ENCODE peak calls at places on chromosomes 6 and 20, in five cellular contexts. One of them, this sample, is unnamed.

GRCh38 chr6:68256391-68256790 is 378.7 kb upstream of the ADGRB3 start:
- DNase-seq in Right ventricle myocardium superior: no peak
- DNase-seq in CD8-positive, alpha-beta T cell: no peak
- DNase-seq in EL: no peak
- DNase-seq in AML-193: no peak
- DNase-seq in this sample: no peak

GRCh38 chr6:25217275-25217674 is 61.9 kb upstream of the CARMIL1 start:
- DNase-seq in Right ventricle myocardium superior: no peak
- DNase-seq in CD8-positive, alpha-beta T cell: no peak
- DNase-seq in EL: no peak
- DNase-seq in AML-193: no peak
- DNase-seq in this sample: no peak

GRCh38 chr6:36963451-36964290 is 9.1 kb downstream of the PI16 start:
- DNase-seq in Right ventricle myocardium superior: peak
- DNase-seq in CD8-positive, alpha-beta T cell: no peak
- DNase-seq in EL: peak
- DNase-seq in AML-193: no peak
- DNase-seq in this sample: no peak

GRCh38 chr6:106363401-106364138 is 3.1 kb downstream of the CRYBG1 start:
- DNase-seq in Right ventricle myocardium superior: no peak
- DNase-seq in CD8-positive, alpha-beta T cell: no peak
- DNase-seq in EL: peak
- DNase-seq in AML-193: no peak
- DNase-seq in this sample: no peak

GRCh38 chr6:118876814-118877213 is 17.1 kb upstream of the ASF1A start:
- DNase-seq in Right ventricle myocardium superior: no peak
- DNase-seq in CD8-positive, alpha-beta T cell: no peak
- DNase-seq in EL: peak
- DNase-seq in AML-193: no peak
- DNase-seq in this sample: no peak

GRCh38 chr6:165184192-165184979 is 125.0 kb downstream of the C6orf118 start:
- DNase-seq in Right ventricle myocardium superior: peak
- DNase-seq in CD8-positive, alpha-beta T cell: no peak
- DNase-seq in EL: no peak
- DNase-seq in AML-193: no peak
- DNase-seq in this sample: no peak

GRCh38 chr20:4951299-4951698 is 50.0 kb downstream of the SLC23A2 start:
- DNase-seq in Right ventricle myocardium superior: no peak
- DNase-seq in CD8-positive, alpha-beta T cell: no peak
- DNase-seq in EL: peak
- DNase-seq in AML-193: no peak
- DNase-seq in this sample: no peak

GRCh38 chr6:157812425-157813171 is 10.4 kb upstream of the SNX9 start:
- DNase-seq in Right ventricle myocardium superior: no peak
- DNase-seq in CD8-positive, alpha-beta T cell: no peak
- DNase-seq in EL: no peak
- DNase-seq in AML-193: no peak
- DNase-seq in this sample: no peak

GRCh38 chr20:32360333-32360634 is 2.2 kb downstream of the ASXL1 start:
- DNase-seq in Right ventricle myocardium superior: no peak
- DNase-seq in CD8-positive, alpha-beta T cell: no peak
- DNase-seq in EL: no peak
- DNase-seq in AML-193: no peak
- DNase-seq in this sample: no peak

GRCh38 chr20:266604-267562 is 9.4 kb downstream of the DEFB132 start:
- DNase-seq in Right ventricle myocardium superior: peak
- DNase-seq in CD8-positive, alpha-beta T cell: peak
- DNase-seq in EL: peak
- DNase-seq in AML-193: peak
- DNase-seq in this sample: peak

GRCh38 chr20:5168582-5169396 is 42.0 kb downstream of the CDS2 start:
- DNase-seq in Right ventricle myocardium superior: no peak
- DNase-seq in CD8-positive, alpha-beta T cell: no peak
- DNase-seq in EL: peak
- DNase-seq in AML-193: no peak
- DNase-seq in this sample: no peak

GRCh38 chr6:37369321-37370196 is 15.8 kb downstream of the RNF8 start:
- DNase-seq in Right ventricle myocardium superior: no peak
- DNase-seq in CD8-positive, alpha-beta T cell: no peak
- DNase-seq in EL: peak
- DNase-seq in AML-193: no peak
- DNase-seq in this sample: no peak

GRCh38 chr6:118467181-118467580 is 80.9 kb upstream of the PLN start:
- DNase-seq in Right ventricle myocardium superior: no peak
- DNase-seq in CD8-positive, alpha-beta T cell: no peak
- DNase-seq in EL: no peak
- DNase-seq in AML-193: no peak
- DNase-seq in this sample: no peak

GRCh38 chr6:1027109-1027794 is 284.6 kb upstream of the FOXQ1 start:
- DNase-seq in Right ventricle myocardium superior: no peak
- DNase-seq in CD8-positive, alpha-beta T cell: no peak
- DNase-seq in EL: peak
- DNase-seq in AML-193: no peak
- DNase-seq in this sample: no peak

GRCh38 chr20:8212286-8212685 is 80.2 kb downstream of the PLCB1 start:
- DNase-seq in Right ventricle myocardium superior: no peak
- DNase-seq in CD8-positive, alpha-beta T cell: no peak
- DNase-seq in EL: peak
- DNase-seq in AML-193: no peak
- DNase-seq in this sample: no peak

GRCh38 chr6:107641500-107641931 is 151.6 kb downstream of the SOBP start:
- DNase-seq in Right ventricle myocardium superior: peak
- DNase-seq in CD8-positive, alpha-beta T cell: no peak
- DNase-seq in EL: no peak
- DNase-seq in AML-193: no peak
- DNase-seq in this sample: no peak

GRCh38 chr20:6769953-6770831 is 2.7 kb downstream of the BMP2 start:
- DNase-seq in Right ventricle myocardium superior: peak
- DNase-seq in CD8-positive, alpha-beta T cell: no peak
- DNase-seq in EL: no peak
- DNase-seq in AML-193: no peak
- DNase-seq in this sample: no peak

GRCh38 chr20:49510562-49511117 is 28.2 kb upstream of the KCNB1 start:
- DNase-seq in Right ventricle myocardium superior: peak
- DNase-seq in CD8-positive, alpha-beta T cell: no peak
- DNase-seq in EL: peak
- DNase-seq in AML-193: no peak
- DNase-seq in this sample: no peak

GRCh38 chr6:162856885-162857284 is 129.1 kb downstream of the PACRG start:
- DNase-seq in Right ventricle myocardium superior: no peak
- DNase-seq in CD8-positive, alpha-beta T cell: no peak
- DNase-seq in EL: peak
- DNase-seq in AML-193: peak
- DNase-seq in this sample: no peak

GRCh38 chr6:1127597-1128288 is 184.2 kb upstream of the FOXQ1 start:
- DNase-seq in Right ventricle myocardium superior: no peak
- DNase-seq in CD8-positive, alpha-beta T cell: no peak
- DNase-seq in EL: no peak
- DNase-seq in AML-193: no peak
- DNase-seq in this sample: no peak

GRCh38 chr6:137165375-137166246 is 7.8 kb downstream of the IL22RA2 start:
- DNase-seq in Right ventricle myocardium superior: peak
- DNase-seq in CD8-positive, alpha-beta T cell: no peak
- DNase-seq in EL: no peak
- DNase-seq in AML-193: peak
- DNase-seq in this sample: peak

GRCh38 chr6:88669475-88669874 is 293.9 kb downstream of the RNGTT start:
- DNase-seq in Right ventricle myocardium superior: no peak
- DNase-seq in CD8-positive, alpha-beta T cell: no peak
- DNase-seq in EL: no peak
- DNase-seq in AML-193: no peak
- DNase-seq in this sample: no peak

GRCh38 chr6:92708945-92709344 is 710.4 kb downstream of the EPHA7 start:
- DNase-seq in Right ventricle myocardium superior: no peak
- DNase-seq in CD8-positive, alpha-beta T cell: no peak
- DNase-seq in EL: no peak
- DNase-seq in AML-193: no peak
- DNase-seq in this sample: no peak

GRCh38 chr20:32190608-32191415 is 16.7 kb downstream of the PLAGL2 start:
- DNase-seq in Right ventricle myocardium superior: no peak
- DNase-seq in CD8-positive, alpha-beta T cell: no peak
- DNase-seq in EL: peak
- DNase-seq in AML-193: no peak
- DNase-seq in this sample: no peak

GRCh38 chr6:3247255-3248146 is 11.2 kb upstream of the PSMG4 start:
- DNase-seq in Right ventricle myocardium superior: peak
- DNase-seq in CD8-positive, alpha-beta T cell: no peak
- DNase-seq in EL: peak
- DNase-seq in AML-193: no peak
- DNase-seq in this sample: no peak

GRCh38 chr6:10540073-10540746 is 19.1 kb downstream of the GCNT2 start:
- DNase-seq in Right ventricle myocardium superior: no peak
- DNase-seq in CD8-positive, alpha-beta T cell: no peak
- DNase-seq in EL: no peak
- DNase-seq in AML-193: no peak
- DNase-seq in this sample: no peak

GRCh38 chr6:75268121-75268987 is 16.2 kb downstream of the TMEM30A start:
- DNase-seq in Right ventricle myocardium superior: no peak
- DNase-seq in CD8-positive, alpha-beta T cell: no peak
- DNase-seq in EL: peak
- DNase-seq in AML-193: no peak
- DNase-seq in this sample: no peak

GRCh38 chr20:44552568-44552949 is 29.8 kb upstream of the PKIG start:
- DNase-seq in Right ventricle myocardium superior: no peak
- DNase-seq in CD8-positive, alpha-beta T cell: no peak
- DNase-seq in EL: no peak
- DNase-seq in AML-193: no peak
- DNase-seq in this sample: no peak

GRCh38 chr6:149190228-149190831 is 127.2 kb upstream of the TAB2 start:
- DNase-seq in Right ventricle myocardium superior: peak
- DNase-seq in CD8-positive, alpha-beta T cell: no peak
- DNase-seq in EL: peak
- DNase-seq in AML-193: peak
- DNase-seq in this sample: peak

GRCh38 chr20:24736131-24736843 is 212.8 kb upstream of the CST7 start:
- DNase-seq in Right ventricle myocardium superior: no peak
- DNase-seq in CD8-positive, alpha-beta T cell: no peak
- DNase-seq in EL: no peak
- DNase-seq in AML-193: no peak
- DNase-seq in this sample: no peak

GRCh38 chr6:141682391-141682790 is 450.3 kb upstream of the GJE1 start:
- DNase-seq in Right ventricle myocardium superior: no peak
- DNase-seq in CD8-positive, alpha-beta T cell: no peak
- DNase-seq in EL: peak
- DNase-seq in AML-193: no peak
- DNase-seq in this sample: no peak

GRCh38 chr6:91483415-91483814 is 896.5 kb upstream of the MAP3K7 start:
- DNase-seq in Right ventricle myocardium superior: no peak
- DNase-seq in CD8-positive, alpha-beta T cell: no peak
- DNase-seq in EL: no peak
- DNase-seq in AML-193: no peak
- DNase-seq in this sample: no peak

GRCh38 chr20:48771542-48771941 is 56.3 kb downstream of the PREX1 start:
- DNase-seq in Right ventricle myocardium superior: no peak
- DNase-seq in CD8-positive, alpha-beta T cell: no peak
- DNase-seq in EL: peak
- DNase-seq in AML-193: no peak
- DNase-seq in this sample: no peak